ENCODE peak calls at places on chromosomes 3 and 15, in nine cellular contexts. One of them, this sample, is unnamed.

GRCh38 chr3:55597638-55598037 is 110.5 kb upstream of the WNT5A start:
- DNase-seq in osteoblast: no peak
- DNase-seq in fibroblast of lung: no peak
- DNase-seq in effector memory CD4-positive, alpha-beta T cell: no peak
- DNase-seq in tibial nerve: no peak
- DNase-seq in heart right ventricle: no peak
- DNase-seq in A549: no peak
- DNase-seq in astrocyte of the cerebellum: no peak
- DNase-seq in epithelial cell of proximal tubule: no peak
- DNase-seq in this sample: no peak

GRCh38 chr3:155321418-155321817 is 27.9 kb upstream of the STRIT1 start:
- DNase-seq in epithelial cell of proximal tubule: no peak
- DNase-seq in fibroblast of lung: no peak
- DNase-seq in effector memory CD4-positive, alpha-beta T cell: no peak
- DNase-seq in osteoblast: no peak
- DNase-seq in A549: no peak
- DNase-seq in heart right ventricle: no peak
- DNase-seq in astrocyte of the cerebellum: peak
- DNase-seq in tibial nerve: no peak
- DNase-seq in this sample: no peak

GRCh38 chr3:107938128-107938527 is 152.7 kb downstream of the CD47 start:
- DNase-seq in osteoblast: no peak
- DNase-seq in heart right ventricle: peak
- DNase-seq in tibial nerve: no peak
- DNase-seq in epithelial cell of proximal tubule: no peak
- DNase-seq in astrocyte of the cerebellum: peak
- DNase-seq in A549: no peak
- DNase-seq in fibroblast of lung: peak
- DNase-seq in effector memory CD4-positive, alpha-beta T cell: no peak
- DNase-seq in this sample: no peak

GRCh38 chr3:183548262-183548769 is 7.2 kb downstream of the KLHL6 start:
- DNase-seq in osteoblast: peak
- DNase-seq in effector memory CD4-positive, alpha-beta T cell: no peak
- DNase-seq in A549: peak
- DNase-seq in astrocyte of the cerebellum: peak
- DNase-seq in heart right ventricle: no peak
- DNase-seq in fibroblast of lung: peak
- DNase-seq in epithelial cell of proximal tubule: peak
- DNase-seq in tibial nerve: no peak
- DNase-seq in this sample: no peak

GRCh38 chr3:108132727-108133373 is 42.0 kb upstream of the CD47 start:
- DNase-seq in fibroblast of lung: peak
- DNase-seq in effector memory CD4-positive, alpha-beta T cell: no peak
- DNase-seq in astrocyte of the cerebellum: peak
- DNase-seq in heart right ventricle: no peak
- DNase-seq in epithelial cell of proximal tubule: peak
- DNase-seq in osteoblast: no peak
- DNase-seq in A549: peak
- DNase-seq in tibial nerve: no peak
- DNase-seq in this sample: no peak

GRCh38 chr3:14511971-14512943 is 27.9 kb downstream of the GRIP2 start:
- DNase-seq in astrocyte of the cerebellum: no peak
- DNase-seq in epithelial cell of proximal tubule: no peak
- DNase-seq in tibial nerve: no peak
- DNase-seq in fibroblast of lung: no peak
- DNase-seq in heart right ventricle: no peak
- DNase-seq in A549: no peak
- DNase-seq in effector memory CD4-positive, alpha-beta T cell: no peak
- DNase-seq in osteoblast: peak
- DNase-seq in this sample: no peak

GRCh38 chr3:140711043-140711718 is 33.3 kb downstream of the TRIM42 start:
- DNase-seq in tibial nerve: no peak
- DNase-seq in fibroblast of lung: no peak
- DNase-seq in osteoblast: no peak
- DNase-seq in effector memory CD4-positive, alpha-beta T cell: no peak
- DNase-seq in epithelial cell of proximal tubule: no peak
- DNase-seq in astrocyte of the cerebellum: no peak
- DNase-seq in A549: no peak
- DNase-seq in heart right ventricle: no peak
- DNase-seq in this sample: no peak

GRCh38 chr3:48507256-48508061 is 3.5 kb upstream of the SHISA5 start:
- DNase-seq in osteoblast: peak
- DNase-seq in fibroblast of lung: peak
- DNase-seq in effector memory CD4-positive, alpha-beta T cell: peak
- DNase-seq in tibial nerve: no peak
- DNase-seq in astrocyte of the cerebellum: peak
- DNase-seq in heart right ventricle: peak
- DNase-seq in epithelial cell of proximal tubule: peak
- DNase-seq in A549: peak
- DNase-seq in this sample: peak

GRCh38 chr3:154862265-154862664 is 217.9 kb upstream of the MME start:
- DNase-seq in heart right ventricle: no peak
- DNase-seq in osteoblast: peak
- DNase-seq in astrocyte of the cerebellum: peak
- DNase-seq in fibroblast of lung: peak
- DNase-seq in effector memory CD4-positive, alpha-beta T cell: no peak
- DNase-seq in A549: no peak
- DNase-seq in epithelial cell of proximal tubule: no peak
- DNase-seq in tibial nerve: no peak
- DNase-seq in this sample: no peak

GRCh38 chr3:192901435-192901834 is 16.2 kb downstream of the MB21D2 start:
- DNase-seq in osteoblast: no peak
- DNase-seq in tibial nerve: no peak
- DNase-seq in astrocyte of the cerebellum: peak
- DNase-seq in A549: no peak
- DNase-seq in fibroblast of lung: peak
- DNase-seq in epithelial cell of proximal tubule: peak
- DNase-seq in effector memory CD4-positive, alpha-beta T cell: no peak
- DNase-seq in heart right ventricle: no peak
- DNase-seq in this sample: no peak

GRCh38 chr3:13325892-13326443 is 94.2 kb downstream of the NUP210 start:
- DNase-seq in osteoblast: no peak
- DNase-seq in astrocyte of the cerebellum: no peak
- DNase-seq in epithelial cell of proximal tubule: no peak
- DNase-seq in heart right ventricle: no peak
- DNase-seq in tibial nerve: no peak
- DNase-seq in fibroblast of lung: no peak
- DNase-seq in effector memory CD4-positive, alpha-beta T cell: no peak
- DNase-seq in A549: no peak
- DNase-seq in this sample: no peak

GRCh38 chr3:45507820-45508317 is 86.7 kb upstream of the LIMD1 start:
- DNase-seq in effector memory CD4-positive, alpha-beta T cell: no peak
- DNase-seq in osteoblast: peak
- DNase-seq in A549: no peak
- DNase-seq in epithelial cell of proximal tubule: no peak
- DNase-seq in tibial nerve: no peak
- DNase-seq in heart right ventricle: peak
- DNase-seq in fibroblast of lung: peak
- DNase-seq in astrocyte of the cerebellum: peak
- DNase-seq in this sample: no peak

GRCh38 chr3:181461381-181461780 is 250.3 kb upstream of the SOX2 start:
- DNase-seq in tibial nerve: no peak
- DNase-seq in osteoblast: no peak
- DNase-seq in epithelial cell of proximal tubule: no peak
- DNase-seq in astrocyte of the cerebellum: no peak
- DNase-seq in heart right ventricle: no peak
- DNase-seq in fibroblast of lung: no peak
- DNase-seq in A549: no peak
- DNase-seq in effector memory CD4-positive, alpha-beta T cell: no peak
- DNase-seq in this sample: no peak

GRCh38 chr3:24088782-24089181 is 143.7 kb downstream of the NR1D2 start:
- DNase-seq in astrocyte of the cerebellum: no peak
- DNase-seq in osteoblast: peak
- DNase-seq in heart right ventricle: no peak
- DNase-seq in tibial nerve: no peak
- DNase-seq in effector memory CD4-positive, alpha-beta T cell: no peak
- DNase-seq in fibroblast of lung: peak
- DNase-seq in epithelial cell of proximal tubule: no peak
- DNase-seq in A549: peak
- DNase-seq in this sample: peak

GRCh38 chr3:188437921-188438320 is 284.0 kb downstream of the LPP start:
- DNase-seq in A549: no peak
- DNase-seq in effector memory CD4-positive, alpha-beta T cell: no peak
- DNase-seq in astrocyte of the cerebellum: no peak
- DNase-seq in heart right ventricle: no peak
- DNase-seq in epithelial cell of proximal tubule: no peak
- DNase-seq in fibroblast of lung: peak
- DNase-seq in tibial nerve: no peak
- DNase-seq in osteoblast: no peak
- DNase-seq in this sample: no peak

GRCh38 chr15:80608688-80609087 is 86.4 kb upstream of the ABHD17C start:
- DNase-seq in effector memory CD4-positive, alpha-beta T cell: no peak
- DNase-seq in A549: no peak
- DNase-seq in astrocyte of the cerebellum: no peak
- DNase-seq in tibial nerve: no peak
- DNase-seq in osteoblast: no peak
- DNase-seq in heart right ventricle: no peak
- DNase-seq in epithelial cell of proximal tubule: no peak
- DNase-seq in fibroblast of lung: no peak
- DNase-seq in this sample: no peak

GRCh38 chr3:100761951-100762350 is 52.7 kb downstream of the TFG start:
- DNase-seq in astrocyte of the cerebellum: no peak
- DNase-seq in epithelial cell of proximal tubule: no peak
- DNase-seq in heart right ventricle: no peak
- DNase-seq in tibial nerve: no peak
- DNase-seq in fibroblast of lung: no peak
- DNase-seq in A549: no peak
- DNase-seq in osteoblast: no peak
- DNase-seq in effector memory CD4-positive, alpha-beta T cell: no peak
- DNase-seq in this sample: no peak
- H3K4me3 ChIP-seq in astrocyte of the cerebellum: no peak
- H3K4me3 ChIP-seq in epithelial cell of proximal tubule: no peak
- H3K4me3 ChIP-seq in heart right ventricle: no peak
- H3K4me3 ChIP-seq in tibial nerve: no peak
- H3K4me3 ChIP-seq in fibroblast of lung: no peak
- H3K4me3 ChIP-seq in A549: no peak
- H3K4me3 ChIP-seq in osteoblast: no peak
- H3K4me3 ChIP-seq in effector memory CD4-positive, alpha-beta T cell: no peak
- H3K4me3 ChIP-seq in this sample: no peak

DNA sequence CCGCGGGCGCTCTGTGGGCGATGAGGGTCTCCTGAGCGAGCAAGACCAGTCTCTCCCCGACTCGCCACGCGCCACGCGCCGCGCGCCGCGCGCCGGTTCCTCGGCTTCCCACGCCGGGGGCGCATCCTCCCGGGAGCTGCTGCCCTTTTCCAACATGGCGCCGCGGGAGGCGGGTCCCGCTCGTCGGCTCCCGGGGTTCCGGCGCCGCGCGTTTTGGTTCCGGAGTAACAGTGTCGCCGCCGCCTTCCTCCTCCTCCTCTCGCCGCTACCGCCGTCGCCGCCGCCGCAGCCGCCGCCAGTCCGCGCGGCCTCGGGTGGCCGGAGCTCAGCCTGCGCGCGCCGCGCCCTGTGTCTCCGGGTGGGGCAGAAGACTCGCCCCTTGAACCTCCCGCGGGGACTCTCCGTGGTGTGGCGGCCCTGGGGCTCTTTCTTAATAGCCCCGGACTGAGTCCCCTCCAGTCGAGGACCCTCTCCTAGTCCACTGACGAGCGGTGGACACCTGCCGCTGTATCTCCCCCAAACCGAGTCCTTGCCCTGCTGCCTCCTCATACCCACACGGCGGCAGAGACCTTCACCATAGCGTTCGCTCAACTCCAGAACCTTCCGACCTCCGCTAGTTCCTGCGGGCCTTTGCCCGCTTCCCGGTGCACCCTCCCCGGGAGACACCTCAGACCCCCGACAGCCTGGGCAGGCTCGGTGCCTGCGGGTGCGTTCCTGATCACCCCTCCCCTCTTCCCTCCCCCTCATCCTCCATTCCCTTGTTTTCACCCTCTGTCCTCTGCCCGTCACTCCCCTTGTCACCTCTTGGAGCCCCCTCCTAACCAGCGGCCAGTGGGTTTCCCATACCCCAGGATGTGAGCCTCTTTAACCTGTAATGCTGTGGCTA is at the start of gene MAP2K5:
- DNase-seq in tibial nerve: peak
- DNase-seq in effector memory CD4-positive, alpha-beta T cell: peak
- DNase-seq in A549: peak
- DNase-seq in epithelial cell of proximal tubule: no peak
- DNase-seq in heart right ventricle: peak
- DNase-seq in astrocyte of the cerebellum: no peak
- DNase-seq in fibroblast of lung: peak
- DNase-seq in osteoblast: peak
- DNase-seq in this sample: peak
- H3K4me3 ChIP-seq in tibial nerve: peak
- H3K4me3 ChIP-seq in effector memory CD4-positive, alpha-beta T cell: peak
- H3K4me3 ChIP-seq in A549: peak
- H3K4me3 ChIP-seq in epithelial cell of proximal tubule: peak
- H3K4me3 ChIP-seq in heart right ventricle: peak
- H3K4me3 ChIP-seq in astrocyte of the cerebellum: peak
- H3K4me3 ChIP-seq in fibroblast of lung: peak
- H3K4me3 ChIP-seq in osteoblast: peak
- H3K4me3 ChIP-seq in this sample: peak

DNA sequence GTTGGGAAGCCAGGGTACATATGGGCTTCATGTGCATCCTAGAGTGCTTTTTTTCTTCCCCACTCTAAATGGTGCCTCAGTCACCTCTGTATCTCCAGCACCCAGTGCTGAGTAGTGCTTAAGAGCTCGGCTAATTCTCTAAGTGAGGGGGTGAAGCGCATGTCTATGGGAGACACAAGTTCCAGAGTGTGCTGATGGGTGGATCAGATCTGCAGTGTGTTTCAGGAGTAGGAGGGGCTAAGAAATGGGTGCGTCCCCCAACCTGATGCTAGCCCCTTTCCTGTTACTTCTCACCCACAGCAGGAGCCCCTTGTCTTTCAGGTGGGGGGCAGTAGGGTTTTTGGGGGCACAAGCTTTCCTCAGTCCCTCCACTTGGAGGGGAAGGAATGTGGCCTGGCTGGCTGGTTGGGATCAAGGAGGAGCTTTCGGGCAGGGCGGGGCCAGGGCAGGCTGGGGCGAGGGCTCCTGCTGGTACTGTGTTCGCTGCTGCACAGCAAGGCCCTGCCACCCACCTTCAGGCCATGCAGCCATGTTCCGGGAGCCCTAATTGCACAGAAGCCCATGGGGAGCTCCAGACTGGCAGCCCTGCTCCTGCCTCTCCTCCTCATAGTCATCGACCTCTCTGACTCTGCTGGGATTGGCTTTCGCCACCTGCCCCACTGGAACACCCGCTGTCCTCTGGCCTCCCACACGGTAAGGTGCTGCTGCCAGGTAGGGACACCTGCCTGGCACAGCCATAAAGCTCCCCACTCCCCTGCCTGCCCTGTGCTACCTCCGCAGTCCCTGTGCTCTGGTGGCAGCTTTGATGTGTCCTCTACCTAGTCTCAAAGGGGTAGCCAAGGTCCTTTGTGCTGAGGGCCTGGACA is at the start of gene IL17RE:
- DNase-seq in effector memory CD4-positive, alpha-beta T cell: no peak
- DNase-seq in osteoblast: no peak
- DNase-seq in fibroblast of lung: no peak
- DNase-seq in heart right ventricle: no peak
- DNase-seq in astrocyte of the cerebellum: no peak
- DNase-seq in epithelial cell of proximal tubule: no peak
- DNase-seq in tibial nerve: no peak
- DNase-seq in A549: no peak
- DNase-seq in this sample: no peak
- H3K4me3 ChIP-seq in effector memory CD4-positive, alpha-beta T cell: peak
- H3K4me3 ChIP-seq in osteoblast: peak
- H3K4me3 ChIP-seq in fibroblast of lung: peak
- H3K4me3 ChIP-seq in heart right ventricle: peak
- H3K4me3 ChIP-seq in astrocyte of the cerebellum: no peak
- H3K4me3 ChIP-seq in epithelial cell of proximal tubule: peak
- H3K4me3 ChIP-seq in tibial nerve: peak
- H3K4me3 ChIP-seq in A549: no peak
- H3K4me3 ChIP-seq in this sample: no peak

GRCh38 chr15:79282371-79283251 is at the start of gene ANKRD34C:
- DNase-seq in osteoblast: no peak
- DNase-seq in effector memory CD4-positive, alpha-beta T cell: no peak
- DNase-seq in tibial nerve: no peak
- DNase-seq in astrocyte of the cerebellum: no peak
- DNase-seq in fibroblast of lung: no peak
- DNase-seq in heart right ventricle: no peak
- DNase-seq in A549: no peak
- DNase-seq in epithelial cell of proximal tubule: no peak
- DNase-seq in this sample: no peak
- H3K4me3 ChIP-seq in osteoblast: no peak
- H3K4me3 ChIP-seq in effector memory CD4-positive, alpha-beta T cell: no peak
- H3K4me3 ChIP-seq in tibial nerve: no peak
- H3K4me3 ChIP-seq in astrocyte of the cerebellum: no peak
- H3K4me3 ChIP-seq in fibroblast of lung: no peak
- H3K4me3 ChIP-seq in heart right ventricle: no peak
- H3K4me3 ChIP-seq in A549: no peak
- H3K4me3 ChIP-seq in epithelial cell of proximal tubule: no peak
- H3K4me3 ChIP-seq in this sample: no peak

This sample was measured in HL-60.